ENCODE peak calls at places on chromosomes 13 and 19, in ten cellular contexts. One of them, this sample, is unnamed.

GRCh38 chr13:106916329-106916728 is 348.4 kb upstream of the ARGLU1 start:
- DNase-seq in Calu3: no peak
- DNase-seq in stromal cell of bone marrow: no peak
- DNase-seq in GM03348: peak
- DNase-seq in NCI-H774: no peak
- DNase-seq in left colon: no peak
- DNase-seq in cerebellar nuclear complex: no peak
- DNase-seq in stimulated activated CD8-positive, alpha-beta memory T cell treated with anti-CD3 and anti-CD28 coated beads, Interleukin-4, amount 100 ng/mL, for 1 hour: no peak
- DNase-seq in HEK293T: no peak
- DNase-seq in amniotic stem cell: no peak
- DNase-seq in this sample: no peak

GRCh38 chr13:41501281-41501680 is 43.9 kb downstream of the RGCC start:
- DNase-seq in Calu3: no peak
- DNase-seq in stromal cell of bone marrow: no peak
- DNase-seq in GM03348: no peak
- DNase-seq in NCI-H774: no peak
- DNase-seq in left colon: no peak
- DNase-seq in cerebellar nuclear complex: no peak
- DNase-seq in stimulated activated CD8-positive, alpha-beta memory T cell treated with anti-CD3 and anti-CD28 coated beads, Interleukin-4, amount 100 ng/mL, for 1 hour: no peak
- DNase-seq in HEK293T: no peak
- DNase-seq in amniotic stem cell: no peak
- DNase-seq in this sample: no peak

GRCh38 chr13:23372264-23372905 is 61.1 kb downstream of the SACS start:
- DNase-seq in Calu3: no peak
- DNase-seq in stromal cell of bone marrow: no peak
- DNase-seq in GM03348: no peak
- DNase-seq in NCI-H774: no peak
- DNase-seq in left colon: no peak
- DNase-seq in cerebellar nuclear complex: no peak
- DNase-seq in stimulated activated CD8-positive, alpha-beta memory T cell treated with anti-CD3 and anti-CD28 coated beads, Interleukin-4, amount 100 ng/mL, for 1 hour: no peak
- DNase-seq in HEK293T: no peak
- DNase-seq in amniotic stem cell: no peak
- DNase-seq in this sample: no peak

GRCh38 chr19:6362024-6362344 is 653 bp downstream of the CLPP start:
- DNase-seq in Calu3: no peak
- DNase-seq in stromal cell of bone marrow: no peak
- DNase-seq in GM03348: peak
- DNase-seq in NCI-H774: no peak
- DNase-seq in left colon: no peak
- DNase-seq in cerebellar nuclear complex: no peak
- DNase-seq in stimulated activated CD8-positive, alpha-beta memory T cell treated with anti-CD3 and anti-CD28 coated beads, Interleukin-4, amount 100 ng/mL, for 1 hour: no peak
- DNase-seq in HEK293T: no peak
- DNase-seq in amniotic stem cell: no peak
- DNase-seq in this sample: no peak

GRCh38 chr13:42577538-42577937 is 3.6 kb downstream of the TNFSF11 start:
- DNase-seq in Calu3: no peak
- DNase-seq in stromal cell of bone marrow: no peak
- DNase-seq in GM03348: no peak
- DNase-seq in NCI-H774: no peak
- DNase-seq in left colon: no peak
- DNase-seq in cerebellar nuclear complex: no peak
- DNase-seq in stimulated activated CD8-positive, alpha-beta memory T cell treated with anti-CD3 and anti-CD28 coated beads, Interleukin-4, amount 100 ng/mL, for 1 hour: no peak
- DNase-seq in HEK293T: no peak
- DNase-seq in amniotic stem cell: no peak
- DNase-seq in this sample: no peak

GRCh38 chr19:4069331-4069959 is 2.7 kb upstream of the ZBTB7A start:
- DNase-seq in Calu3: no peak
- DNase-seq in stromal cell of bone marrow: no peak
- DNase-seq in GM03348: no peak
- DNase-seq in NCI-H774: no peak
- DNase-seq in left colon: peak
- DNase-seq in cerebellar nuclear complex: no peak
- DNase-seq in stimulated activated CD8-positive, alpha-beta memory T cell treated with anti-CD3 and anti-CD28 coated beads, Interleukin-4, amount 100 ng/mL, for 1 hour: no peak
- DNase-seq in HEK293T: no peak
- DNase-seq in amniotic stem cell: no peak
- DNase-seq in this sample: no peak

GRCh38 chr13:35457258-35457657 is 19.2 kb downstream of the MAB21L1 start:
- DNase-seq in Calu3: no peak
- DNase-seq in stromal cell of bone marrow: no peak
- DNase-seq in GM03348: no peak
- DNase-seq in NCI-H774: no peak
- DNase-seq in left colon: no peak
- DNase-seq in cerebellar nuclear complex: no peak
- DNase-seq in stimulated activated CD8-positive, alpha-beta memory T cell treated with anti-CD3 and anti-CD28 coated beads, Interleukin-4, amount 100 ng/mL, for 1 hour: no peak
- DNase-seq in HEK293T: no peak
- DNase-seq in amniotic stem cell: no peak
- DNase-seq in this sample: no peak

GRCh38 chr19:51632126-51632525 is 1.9 kb upstream of the SIGLEC5 start:
- DNase-seq in Calu3: no peak
- DNase-seq in stromal cell of bone marrow: no peak
- DNase-seq in GM03348: no peak
- DNase-seq in NCI-H774: no peak
- DNase-seq in left colon: no peak
- DNase-seq in cerebellar nuclear complex: no peak
- DNase-seq in stimulated activated CD8-positive, alpha-beta memory T cell treated with anti-CD3 and anti-CD28 coated beads, Interleukin-4, amount 100 ng/mL, for 1 hour: no peak
- DNase-seq in HEK293T: no peak
- DNase-seq in amniotic stem cell: no peak
- DNase-seq in this sample: no peak

GRCh38 chr13:43023244-43023931 is at the start of gene DNAJC15:
- DNase-seq in Calu3: peak
- DNase-seq in stromal cell of bone marrow: peak
- DNase-seq in GM03348: peak
- DNase-seq in NCI-H774: peak
- DNase-seq in left colon: peak
- DNase-seq in cerebellar nuclear complex: no peak
- DNase-seq in stimulated activated CD8-positive, alpha-beta memory T cell treated with anti-CD3 and anti-CD28 coated beads, Interleukin-4, amount 100 ng/mL, for 1 hour: peak
- DNase-seq in HEK293T: no peak
- DNase-seq in amniotic stem cell: no peak
- DNase-seq in this sample: no peak

GRCh38 chr13:39189778-39190177 is 151.5 kb downstream of the NHLRC3 start:
- DNase-seq in Calu3: no peak
- DNase-seq in stromal cell of bone marrow: no peak
- DNase-seq in GM03348: no peak
- DNase-seq in NCI-H774: no peak
- DNase-seq in left colon: no peak
- DNase-seq in cerebellar nuclear complex: no peak
- DNase-seq in stimulated activated CD8-positive, alpha-beta memory T cell treated with anti-CD3 and anti-CD28 coated beads, Interleukin-4, amount 100 ng/mL, for 1 hour: no peak
- DNase-seq in HEK293T: no peak
- DNase-seq in amniotic stem cell: no peak
- DNase-seq in this sample: no peak

GRCh38 chr19:10551698-10552301 is 8.1 kb downstream of the ATG4D start:
- DNase-seq in Calu3: peak
- DNase-seq in stromal cell of bone marrow: no peak
- DNase-seq in GM03348: peak
- DNase-seq in NCI-H774: no peak
- DNase-seq in left colon: peak
- DNase-seq in cerebellar nuclear complex: no peak
- DNase-seq in stimulated activated CD8-positive, alpha-beta memory T cell treated with anti-CD3 and anti-CD28 coated beads, Interleukin-4, amount 100 ng/mL, for 1 hour: no peak
- DNase-seq in HEK293T: peak
- DNase-seq in amniotic stem cell: no peak
- DNase-seq in this sample: no peak

GRCh38 chr13:110443633-110444225 is 117.8 kb downstream of the RAB20 start:
- DNase-seq in Calu3: no peak
- DNase-seq in stromal cell of bone marrow: no peak
- DNase-seq in GM03348: no peak
- DNase-seq in NCI-H774: no peak
- DNase-seq in left colon: no peak
- DNase-seq in cerebellar nuclear complex: no peak
- DNase-seq in stimulated activated CD8-positive, alpha-beta memory T cell treated with anti-CD3 and anti-CD28 coated beads, Interleukin-4, amount 100 ng/mL, for 1 hour: no peak
- DNase-seq in HEK293T: no peak
- DNase-seq in amniotic stem cell: no peak
- DNase-seq in this sample: no peak

GRCh38 chr19:18253716-18254115 is 20.5 kb downstream of the IQCN start:
- DNase-seq in Calu3: peak
- DNase-seq in stromal cell of bone marrow: no peak
- DNase-seq in GM03348: no peak
- DNase-seq in NCI-H774: no peak
- DNase-seq in left colon: peak
- DNase-seq in cerebellar nuclear complex: no peak
- DNase-seq in stimulated activated CD8-positive, alpha-beta memory T cell treated with anti-CD3 and anti-CD28 coated beads, Interleukin-4, amount 100 ng/mL, for 1 hour: no peak
- DNase-seq in HEK293T: no peak
- DNase-seq in amniotic stem cell: no peak
- DNase-seq in this sample: no peak

GRCh38 chr19:872266-872951 is 12.9 kb downstream of the CFD start:
- DNase-seq in Calu3: peak
- DNase-seq in stromal cell of bone marrow: no peak
- DNase-seq in GM03348: peak
- DNase-seq in NCI-H774: no peak
- DNase-seq in left colon: peak
- DNase-seq in cerebellar nuclear complex: no peak
- DNase-seq in stimulated activated CD8-positive, alpha-beta memory T cell treated with anti-CD3 and anti-CD28 coated beads, Interleukin-4, amount 100 ng/mL, for 1 hour: peak
- DNase-seq in HEK293T: peak
- DNase-seq in amniotic stem cell: no peak
- DNase-seq in this sample: no peak

GRCh38 chr19:33678796-33679195 is 57.0 kb downstream of the CHST8 start:
- DNase-seq in Calu3: no peak
- DNase-seq in stromal cell of bone marrow: no peak
- DNase-seq in GM03348: no peak
- DNase-seq in NCI-H774: peak
- DNase-seq in left colon: no peak
- DNase-seq in cerebellar nuclear complex: no peak
- DNase-seq in stimulated activated CD8-positive, alpha-beta memory T cell treated with anti-CD3 and anti-CD28 coated beads, Interleukin-4, amount 100 ng/mL, for 1 hour: no peak
- DNase-seq in HEK293T: no peak
- DNase-seq in amniotic stem cell: no peak
- DNase-seq in this sample: peak

GRCh38 chr13:67299072-67299635 is 69.0 kb upstream of the PCDH9 start:
- DNase-seq in Calu3: no peak
- DNase-seq in stromal cell of bone marrow: peak
- DNase-seq in GM03348: peak
- DNase-seq in NCI-H774: no peak
- DNase-seq in left colon: no peak
- DNase-seq in cerebellar nuclear complex: no peak
- DNase-seq in stimulated activated CD8-positive, alpha-beta memory T cell treated with anti-CD3 and anti-CD28 coated beads, Interleukin-4, amount 100 ng/mL, for 1 hour: no peak
- DNase-seq in HEK293T: no peak
- DNase-seq in amniotic stem cell: no peak
- DNase-seq in this sample: no peak

GRCh38 chr13:28532226-28533048 is 37.5 kb upstream of the FLT1 start:
- DNase-seq in Calu3: no peak
- DNase-seq in stromal cell of bone marrow: no peak
- DNase-seq in GM03348: peak
- DNase-seq in NCI-H774: no peak
- DNase-seq in left colon: peak
- DNase-seq in cerebellar nuclear complex: no peak
- DNase-seq in stimulated activated CD8-positive, alpha-beta memory T cell treated with anti-CD3 and anti-CD28 coated beads, Interleukin-4, amount 100 ng/mL, for 1 hour: no peak
- DNase-seq in HEK293T: no peak
- DNase-seq in amniotic stem cell: no peak
- DNase-seq in this sample: no peak

GRCh38 chr19:45809643-45810159 is 5.4 kb downstream of the RSPH6A start:
- DNase-seq in Calu3: no peak
- DNase-seq in stromal cell of bone marrow: peak
- DNase-seq in GM03348: peak
- DNase-seq in NCI-H774: peak
- DNase-seq in left colon: no peak
- DNase-seq in cerebellar nuclear complex: no peak
- DNase-seq in stimulated activated CD8-positive, alpha-beta memory T cell treated with anti-CD3 and anti-CD28 coated beads, Interleukin-4, amount 100 ng/mL, for 1 hour: no peak
- DNase-seq in HEK293T: no peak
- DNase-seq in amniotic stem cell: no peak
- DNase-seq in this sample: peak

GRCh38 chr19:37506387-37507166 is at the start of gene ZNF793:
- DNase-seq in Calu3: no peak
- DNase-seq in stromal cell of bone marrow: peak
- DNase-seq in GM03348: peak
- DNase-seq in NCI-H774: peak
- DNase-seq in left colon: peak
- DNase-seq in cerebellar nuclear complex: peak
- DNase-seq in stimulated activated CD8-positive, alpha-beta memory T cell treated with anti-CD3 and anti-CD28 coated beads, Interleukin-4, amount 100 ng/mL, for 1 hour: peak
- DNase-seq in HEK293T: peak
- DNase-seq in amniotic stem cell: no peak
- DNase-seq in this sample: peak

GRCh38 chr19:39481229-39481545 is 549 bp downstream of the TIMM50 start:
- DNase-seq in Calu3: no peak
- DNase-seq in stromal cell of bone marrow: no peak
- DNase-seq in GM03348: peak
- DNase-seq in NCI-H774: no peak
- DNase-seq in left colon: no peak
- DNase-seq in cerebellar nuclear complex: no peak
- DNase-seq in stimulated activated CD8-positive, alpha-beta memory T cell treated with anti-CD3 and anti-CD28 coated beads, Interleukin-4, amount 100 ng/mL, for 1 hour: no peak
- DNase-seq in HEK293T: no peak
- DNase-seq in amniotic stem cell: no peak
- DNase-seq in this sample: no peak

GRCh38 chr13:72820156-72820897 is 38.4 kb downstream of the PIBF1 start:
- DNase-seq in Calu3: no peak
- DNase-seq in stromal cell of bone marrow: peak
- DNase-seq in GM03348: peak
- DNase-seq in NCI-H774: no peak
- DNase-seq in left colon: no peak
- DNase-seq in cerebellar nuclear complex: no peak
- DNase-seq in stimulated activated CD8-positive, alpha-beta memory T cell treated with anti-CD3 and anti-CD28 coated beads, Interleukin-4, amount 100 ng/mL, for 1 hour: no peak
- DNase-seq in HEK293T: no peak
- DNase-seq in amniotic stem cell: no peak
- DNase-seq in this sample: no peak

GRCh38 chr19:30320466-30320865 is 51.7 kb upstream of the ZNF536 start:
- DNase-seq in Calu3: no peak
- DNase-seq in stromal cell of bone marrow: no peak
- DNase-seq in GM03348: no peak
- DNase-seq in NCI-H774: no peak
- DNase-seq in left colon: no peak
- DNase-seq in cerebellar nuclear complex: no peak
- DNase-seq in stimulated activated CD8-positive, alpha-beta memory T cell treated with anti-CD3 and anti-CD28 coated beads, Interleukin-4, amount 100 ng/mL, for 1 hour: no peak
- DNase-seq in HEK293T: no peak
- DNase-seq in amniotic stem cell: no peak
- DNase-seq in this sample: no peak

GRCh38 chr19:17332677-17333581 is 1.7 kb downstream of the ANO8 start:
- DNase-seq in Calu3: no peak
- DNase-seq in stromal cell of bone marrow: no peak
- DNase-seq in GM03348: no peak
- DNase-seq in NCI-H774: peak
- DNase-seq in left colon: peak
- DNase-seq in cerebellar nuclear complex: no peak
- DNase-seq in stimulated activated CD8-positive, alpha-beta memory T cell treated with anti-CD3 and anti-CD28 coated beads, Interleukin-4, amount 100 ng/mL, for 1 hour: no peak
- DNase-seq in HEK293T: peak
- DNase-seq in amniotic stem cell: no peak
- DNase-seq in this sample: peak

GRCh38 chr19:52198678-52199077 is 8.8 kb downstream of the PPP2R1A start:
- DNase-seq in Calu3: no peak
- DNase-seq in stromal cell of bone marrow: no peak
- DNase-seq in GM03348: no peak
- DNase-seq in NCI-H774: no peak
- DNase-seq in left colon: no peak
- DNase-seq in cerebellar nuclear complex: no peak
- DNase-seq in stimulated activated CD8-positive, alpha-beta memory T cell treated with anti-CD3 and anti-CD28 coated beads, Interleukin-4, amount 100 ng/mL, for 1 hour: no peak
- DNase-seq in HEK293T: no peak
- DNase-seq in amniotic stem cell: no peak
- DNase-seq in this sample: no peak

GRCh38 chr13:90717451-90717936 is 630.0 kb upstream of the MIR17HG start:
- DNase-seq in Calu3: no peak
- DNase-seq in stromal cell of bone marrow: peak
- DNase-seq in GM03348: peak
- DNase-seq in NCI-H774: no peak
- DNase-seq in left colon: no peak
- DNase-seq in cerebellar nuclear complex: no peak
- DNase-seq in stimulated activated CD8-positive, alpha-beta memory T cell treated with anti-CD3 and anti-CD28 coated beads, Interleukin-4, amount 100 ng/mL, for 1 hour: no peak
- DNase-seq in HEK293T: no peak
- DNase-seq in amniotic stem cell: no peak
- DNase-seq in this sample: no peak

GRCh38 chr19:35332817-35333216 is 3.8 kb downstream of the CD22 start:
- DNase-seq in Calu3: no peak
- DNase-seq in stromal cell of bone marrow: no peak
- DNase-seq in GM03348: no peak
- DNase-seq in NCI-H774: no peak
- DNase-seq in left colon: no peak
- DNase-seq in cerebellar nuclear complex: no peak
- DNase-seq in stimulated activated CD8-positive, alpha-beta memory T cell treated with anti-CD3 and anti-CD28 coated beads, Interleukin-4, amount 100 ng/mL, for 1 hour: no peak
- DNase-seq in HEK293T: no peak
- DNase-seq in amniotic stem cell: no peak
- DNase-seq in this sample: no peak

GRCh38 chr13:83810136-83810535 is 72.1 kb downstream of the SLITRK1 start:
- DNase-seq in Calu3: no peak
- DNase-seq in stromal cell of bone marrow: no peak
- DNase-seq in GM03348: no peak
- DNase-seq in NCI-H774: no peak
- DNase-seq in left colon: no peak
- DNase-seq in cerebellar nuclear complex: no peak
- DNase-seq in stimulated activated CD8-positive, alpha-beta memory T cell treated with anti-CD3 and anti-CD28 coated beads, Interleukin-4, amount 100 ng/mL, for 1 hour: no peak
- DNase-seq in HEK293T: no peak
- DNase-seq in amniotic stem cell: no peak
- DNase-seq in this sample: no peak

GRCh38 chr13:111548301-111548700 is 227.9 kb downstream of the TEX29 start:
- DNase-seq in Calu3: no peak
- DNase-seq in stromal cell of bone marrow: no peak
- DNase-seq in GM03348: no peak
- DNase-seq in NCI-H774: no peak
- DNase-seq in left colon: no peak
- DNase-seq in cerebellar nuclear complex: no peak
- DNase-seq in stimulated activated CD8-positive, alpha-beta memory T cell treated with anti-CD3 and anti-CD28 coated beads, Interleukin-4, amount 100 ng/mL, for 1 hour: no peak
- DNase-seq in HEK293T: no peak
- DNase-seq in amniotic stem cell: no peak
- DNase-seq in this sample: no peak

This sample was measured in NCI-H2081.